ENCODE peak calls at places on chromosomes 3 and 15, in six cellular contexts. D is B cell; Q is amniotic stem cell; H is stimulated activated CD4-positive, alpha-beta T cell treated with anti-CD3 and anti-CD28 coated beads, Interleukin-2, amount 100 ng/mL, for 4 hours; C is stimulated activated CD8-positive, alpha-beta memory T cell treated with anti-CD3 and anti-CD28 coated beads, Interleukin-15, amount 100 ng/mL, for 24 hours; S is NCI-H1436. Z is an unnamed sample.

GRCh38 chr15:75620043-75620775 is 5.3 kb downstream of the SNUPN start:
- DNase-seq in Q (no peak), C (no peak), D (no peak), S (no peak), H (no peak), Z (no peak)

GRCh38 chr3:42179110-42179725 is 86.8 kb downstream of the CCK start:
- DNase-seq in C (no peak), D (no peak), H (no peak), S (no peak), Q (peak; percentile 89), Z (no peak)

GRCh38 chr15:53072077-53072476 is 281.9 kb upstream of the ONECUT1 start:
- DNase-seq in H (no peak), D (no peak), Q (no peak), S (no peak), C (no peak), Z (peak; percentile 14)

GRCh38 chr3:114553949-114554593 is 260.2 kb downstream of the TIGIT start:
- DNase-seq in D (no peak), S (no peak), C (no peak), Q (no peak), H (no peak), Z (no peak)

GRCh38 chr3:186107148-186108105 is 1.5 kb downstream of the ETV5 start:
- DNase-seq in C (no peak), Q (peak; percentile 54), D (peak; percentile 68), S (peak; percentile 77), H (no peak), Z (peak; percentile 71)

GRCh38 chr3:53824795-53825194 is 21.4 kb downstream of the CHDH start:
- DNase-seq in S (no peak), H (no peak), Q (no peak), C (no peak), D (no peak), Z (no peak)

GRCh38 chr15:63977102-63977501 is 69.2 kb downstream of the DAPK2 start:
- DNase-seq in S (no peak), D (no peak), C (no peak), H (no peak), Q (no peak), Z (no peak)

GRCh38 chr3:133138017-133138416 is 99.8 kb downstream of the TMEM108 start:
- DNase-seq in C (no peak), D (no peak), S (no peak), Q (no peak), H (no peak), Z (no peak)

GRCh38 chr3:32467333-32468070 is 35.1 kb downstream of the CMTM6 start:
- DNase-seq in H (peak; percentile 64), D (peak; percentile 88), Q (no peak), S (no peak), C (peak; percentile 71), Z (peak; percentile 66)

GRCh38 chr3:62134061-62134496 is 239.3 kb downstream of the FEZF2 start:
- DNase-seq in C (no peak), H (no peak), D (no peak), Q (no peak), S (no peak), Z (no peak)

GRCh38 chr15:39828374-39828931 is 45.8 kb upstream of the FSIP1 start:
- DNase-seq in C (no peak), D (no peak), Q (no peak), S (peak; percentile 4), H (no peak), Z (no peak)

GRCh38 chr3:187713504-187713903 is 11.1 kb upstream of the RTP2 start:
- DNase-seq in H (no peak), S (no peak), C (no peak), D (no peak), Q (no peak), Z (peak; percentile 31)

GRCh38 chr15:63942486-63943365 is 103.6 kb downstream of the DAPK2 start:
- DNase-seq in H (no peak), C (no peak), D (no peak), S (peak; percentile 50), Q (no peak), Z (no peak)

GRCh38 chr3:74883690-74884089 is 269.2 kb upstream of the CNTN3 start:
- DNase-seq in Q (no peak), C (no peak), S (no peak), D (no peak), H (no peak), Z (no peak)

GRCh38 chr3:61866961-61867461 is 305.6 kb downstream of the PTPRG start:
- DNase-seq in Q (no peak), H (no peak), S (no peak), C (no peak), D (no peak), Z (no peak)

GRCh38 chr3:58898513-58898912 is 151.3 kb downstream of the CFAP20DC start:
- DNase-seq in Q (no peak), D (no peak), C (no peak), H (no peak), S (no peak), Z (no peak)

GRCh38 chr3:155252535-155252934 is 40.9 kb downstream of the STRIT1 start:
- DNase-seq in Q (no peak), D (no peak), H (no peak), C (no peak), S (no peak), Z (no peak)

GRCh38 chr3:119559441-119559963 is at the start of gene CD80:
- DNase-seq in Q (no peak), C (no peak), H (peak; percentile 22), D (peak; percentile 38), S (no peak), Z (peak; percentile 52)

GRCh38 chr3:144221771-144222170 is 250.1 kb downstream of the DIPK2A start:
- DNase-seq in H (no peak), S (peak; percentile 47), C (no peak), Q (no peak), D (no peak), Z (no peak)

GRCh38 chr3:53083496-53083895 is 37.6 kb upstream of the SFMBT1 start:
- DNase-seq in H (no peak), S (no peak), C (no peak), Q (no peak), D (no peak), Z (no peak)

GRCh38 chr15:77225641-77226040 is 154.7 kb upstream of the TSPAN3 start:
- DNase-seq in D (no peak), C (no peak), H (no peak), Q (no peak), S (no peak), Z (no peak)

Z was measured in GDM1.